ENCODE peak calls at places on chromosome 16, in nine cellular contexts. Y is heart left ventricle; S is AG20443; A is left ventricle myocardium superior; L is AG04450; X is stimulated activated CD8-positive, alpha-beta memory T cell treated with anti-CD3 and anti-CD28 coated beads, Interleukin-4, amount 100 ng/mL, for 48 hours; I is choroid plexus epithelial cell; R is mesothelial cell of epicardium; P is stimulated activated CD4-positive, alpha-beta T cell treated with anti-CD3 and anti-CD28 coated beads, Interleukin-1b, Interleukin-23, amount 100 ng/mL, for 1 hour. C is an unnamed sample.

GRCh38 chr16:21194771-21195301 is 16.5 kb downstream of the ZP2 start:
- DNase-seq in R (no peak), S (peak), P (no peak), Y (no peak), I (peak), A (no peak), X (no peak), L (no peak), C (no peak)

GRCh38 chr16:74035816-74036215 is 260.8 kb upstream of the PSMD7 start:
- DNase-seq in S (peak), A (no peak), I (peak), L (no peak), R (no peak), Y (no peak), P (no peak), X (no peak), C (no peak)

GRCh38 chr16:22296225-22297113 is 740 bp upstream of the POLR3E start:
- DNase-seq in L (no peak), S (no peak), R (no peak), Y (no peak), I (no peak), P (no peak), X (peak), A (no peak), C (no peak)

GRCh38 chr16:54193656-54194007 is 93.0 kb downstream of the IRX3 start:
- DNase-seq in L (no peak), R (peak), A (peak), P (no peak), I (peak), Y (peak), S (peak), X (peak), C (peak)

GRCh38 chr16:1193143-1193824 is 31.8 kb downstream of the TPSG1 start:
- DNase-seq in R (no peak), S (no peak), L (no peak), X (no peak), Y (no peak), P (no peak), I (no peak), A (no peak), C (no peak)

GRCh38 chr16:75928295-75928694 is 202.0 kb upstream of the CPHXL start:
- DNase-seq in R (no peak), Y (no peak), P (no peak), I (no peak), L (no peak), X (no peak), S (no peak), A (no peak), C (no peak)

GRCh38 chr16:56478228-56479049 is 27.1 kb downstream of the OGFOD1 start:
- DNase-seq in I (peak), Y (no peak), P (no peak), S (no peak), X (no peak), A (no peak), L (no peak), R (no peak), C (no peak)

GRCh38 chr16:53080345-53081031 is 25.7 kb downstream of the CHD9 start:
- DNase-seq in Y (peak), S (peak), P (no peak), R (peak), I (peak), A (peak), X (no peak), L (peak), C (no peak)

GRCh38 chr16:58324792-58325191 is 30.0 kb upstream of the PRSS54 start:
- DNase-seq in R (no peak), A (no peak), I (no peak), Y (no peak), P (no peak), X (no peak), L (no peak), S (no peak), C (no peak)

GRCh38 chr16:79915264-79916160 is 315.0 kb upstream of the MAF start:
- DNase-seq in A (no peak), I (no peak), X (no peak), S (no peak), P (no peak), Y (no peak), L (no peak), R (no peak), C (no peak)

GRCh38 chr16:75320435-75320834 is 69.0 kb upstream of the BCAR1 start:
- DNase-seq in I (peak), P (no peak), S (peak), X (no peak), R (no peak), Y (no peak), L (no peak), A (no peak), C (peak)

GRCh38 chr16:25199457-25199856 is 17.3 kb upstream of the AQP8 start:
- DNase-seq in X (no peak), S (no peak), I (no peak), R (no peak), Y (no peak), A (no peak), P (no peak), L (no peak), C (no peak)

GRCh38 chr16:19859603-19860002 is 25.0 kb downstream of the GPRC5B start:
- DNase-seq in L (no peak), S (no peak), I (no peak), P (no peak), Y (no peak), X (no peak), R (no peak), A (no peak), C (no peak)

GRCh38 chr16:64826374-64826773 is 295.5 kb downstream of the CDH11 start:
- DNase-seq in X (no peak), Y (no peak), A (no peak), R (no peak), I (peak), P (no peak), L (no peak), S (no peak), C (no peak)

GRCh38 chr16:75265911-75266701 is 14.7 kb upstream of the BCAR1 start:
- DNase-seq in L (no peak), R (peak), A (peak), Y (peak), I (peak), P (no peak), S (peak), X (peak), C (peak)

GRCh38 chr16:84618428-84619102 is 687 bp upstream of the COTL1 start:
- DNase-seq in I (peak), R (no peak), S (peak), A (no peak), L (peak), X (no peak), P (no peak), Y (no peak), C (peak)

C was measured in C1 segment of cervical spinal cord.